ENCODE peak calls at places on chromosomes 5 and 9, in nine cellular contexts. G is brain microvascular endothelial cell, U is astrocyte, I is BJ, H is GM23338, Z is cardiac muscle cell, X is hepatocyte, Q is HFF-Myc, E is choroid plexus epithelial cell. O is an unnamed sample.

GRCh38 chr5:178477224-178478201 is 112.7 kb downstream of the COL23A1 start:
- DNase-seq in Q (no peak), H (no peak), I (no peak), G (no peak), E (no peak), X (no peak), Z (no peak), U (no peak), O (no peak)

GRCh38 chr9:137514691-137515337 is 35.4 kb downstream of the PNPLA7 start:
- DNase-seq in X (no peak), H (no peak), I (no peak), E (no peak), U (no peak), G (no peak), Q (no peak), Z (no peak), O (no peak)

GRCh38 chr5:1517838-1518237 is 5.9 kb downstream of the LPCAT1 start:
- DNase-seq in U (no peak), Z (no peak), H (no peak), E (no peak), G (no peak), I (no peak), Q (no peak), X (no peak), O (no peak)

GRCh38 chr5:173316463-173317020 is 11.7 kb downstream of the STC2 start:
- DNase-seq in E (no peak), G (no peak), Q (no peak), H (no peak), Z (no peak), I (no peak), U (no peak), X (no peak), O (no peak)

GRCh38 chr5:163758283-163758711 is 252.9 kb downstream of the MAT2B start:
- DNase-seq in X (no peak), Z (no peak), G (no peak), I (no peak), E (peak), U (peak), H (no peak), Q (no peak), O (no peak)

GRCh38 chr5:164041105-164041504 is 535.7 kb downstream of the MAT2B start:
- DNase-seq in E (no peak), I (no peak), Z (no peak), Q (no peak), H (no peak), U (no peak), X (no peak), G (no peak), O (no peak)

GRCh38 chr9:133054966-133055365 is 6.8 kb upstream of the CEL start:
- DNase-seq in E (peak), Q (peak), H (no peak), Z (peak), G (peak), U (peak), X (no peak), I (peak), O (peak)

GRCh38 chr9:70510157-70510770 is 95.8 kb upstream of the KLF9 start:
- DNase-seq in E (peak), I (no peak), H (peak), U (no peak), X (peak), Z (peak), Q (no peak), G (no peak), O (no peak)

GRCh38 chr9:9874270-9874669 is 738.5 kb downstream of the PTPRD start:
- DNase-seq in U (no peak), E (no peak), Z (no peak), X (no peak), G (no peak), I (no peak), H (no peak), Q (no peak), O (no peak)

DNA sequence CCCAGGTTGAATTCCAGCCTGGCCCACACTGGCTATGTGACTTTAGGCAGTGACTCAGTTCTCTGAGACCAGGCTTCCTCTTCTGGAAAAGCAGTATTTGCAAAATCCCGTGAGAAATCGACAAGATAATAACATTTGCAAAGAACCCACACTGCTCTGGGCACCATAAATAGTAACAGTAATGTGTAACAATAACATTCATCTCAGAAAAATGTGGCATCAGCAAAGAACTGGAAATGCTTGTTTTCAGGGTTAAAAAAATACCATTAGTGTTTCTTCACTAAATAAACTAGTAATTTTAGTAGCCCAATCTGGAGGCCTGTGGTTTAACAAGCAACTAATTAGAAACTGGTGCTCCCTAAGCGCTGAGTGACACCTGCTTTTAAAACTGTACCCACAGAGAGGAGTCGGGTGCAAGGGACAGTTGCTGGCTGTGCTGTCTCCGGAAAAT is 148.3 kb downstream of the TTLL11 start:
- DNase-seq in Q (no peak), Z (no peak), H (no peak), G (peak), E (peak), X (no peak), I (peak), U (peak), O (peak)
- H3K4me3 ChIP-seq in Q (no peak), Z (no peak), H (no peak), G (no peak), E (no peak), X (no peak), I (no peak), U (no peak), O (no peak)

GRCh38 chr5:95856501-95856981 is 34.0 kb upstream of the GLRX start:
- DNase-seq in I (no peak), E (no peak), G (no peak), Z (peak), Q (no peak), U (no peak), H (no peak), X (no peak), O (no peak)

GRCh38 chr5:95857185-95857945 is 34.8 kb upstream of the GLRX start:
- DNase-seq in H (no peak), E (peak), Q (peak), U (no peak), X (peak), I (peak), G (peak), Z (no peak), O (no peak)

GRCh38 chr5:95858023-95858461 is 35.5 kb upstream of the GLRX start:
- DNase-seq in U (peak), Q (no peak), E (peak), X (peak), Z (peak), G (peak), H (no peak), I (no peak), O (peak)

GRCh38 chr5:95859327-95860060 is 37.0 kb upstream of the GLRX start:
- DNase-seq in Z (no peak), H (no peak), I (no peak), G (peak), E (no peak), Q (no peak), U (no peak), X (peak), O (no peak)

DNA sequence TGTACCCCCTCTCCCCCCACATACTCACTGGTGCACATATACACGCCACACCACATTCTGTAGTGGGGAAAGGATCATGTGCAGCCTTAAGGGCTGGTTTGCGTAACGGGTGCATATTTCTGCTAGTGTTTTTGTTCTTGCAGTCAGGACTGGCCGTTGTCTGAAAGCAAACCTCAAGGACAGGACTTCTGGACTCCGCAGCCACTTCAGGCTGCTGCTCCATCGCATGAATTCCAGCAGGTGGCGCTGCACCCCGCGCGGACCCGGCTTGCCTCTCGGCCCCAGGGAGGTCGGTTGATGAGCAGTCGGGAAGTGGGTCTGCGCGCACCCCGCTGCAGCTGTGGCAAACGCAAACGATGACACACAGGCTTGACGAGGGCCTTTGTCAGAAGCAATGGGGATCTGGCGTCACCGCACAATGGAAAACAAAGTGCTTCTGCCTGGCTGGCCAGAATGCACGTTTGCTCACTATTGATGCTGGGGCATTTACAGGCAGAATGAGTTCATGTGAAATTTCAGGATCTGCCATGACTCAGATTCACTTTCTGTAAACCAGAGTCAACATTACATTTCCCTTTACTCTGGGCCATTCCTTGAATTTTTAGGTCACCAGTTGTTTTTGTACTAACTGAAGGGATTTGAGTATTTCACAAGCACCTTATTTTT is 36.3 kb upstream of the GLRX start:
- DNase-seq in E (peak), X (peak), H (peak), I (peak), Q (peak), Z (peak), G (peak), U (peak), O (peak)
- TF ChIP-seq CTCF in E (peak), X (peak), H (peak), I (peak), Q (peak), Z (peak), G (peak), U (peak), O (peak)

GRCh38 chr5:13989832-13990231 is 45.3 kb upstream of the DNAH5 start:
- DNase-seq in Z (no peak), Q (no peak), U (no peak), X (no peak), G (no peak), I (no peak), E (no peak), H (no peak), O (no peak)
- H3K4me3 ChIP-seq in Z (no peak), Q (no peak), U (no peak), X (no peak), G (no peak), I (no peak), E (no peak), H (no peak), O (no peak)

GRCh38 chr9:124032247-124032646 is 20.7 kb downstream of the LHX2 start:
- DNase-seq in E (no peak), H (peak), Q (no peak), U (no peak), Z (peak), X (no peak), I (no peak), G (no peak), O (no peak)

GRCh38 chr9:124035001-124035650 is 23.6 kb downstream of the LHX2 start:
- DNase-seq in Q (no peak), H (no peak), I (no peak), Z (no peak), U (no peak), E (no peak), G (no peak), X (no peak), O (no peak)

GRCh38 chr9:124030969-124031451 is 19.4 kb downstream of the LHX2 start:
- DNase-seq in U (peak), H (no peak), I (peak), G (no peak), Z (no peak), Q (no peak), X (no peak), E (peak), O (peak)

GRCh38 chr9:124033967-124034366 is 22.4 kb downstream of the LHX2 start:
- DNase-seq in I (no peak), Q (no peak), H (no peak), E (no peak), U (no peak), X (no peak), Z (no peak), G (no peak), O (no peak)

DNA sequence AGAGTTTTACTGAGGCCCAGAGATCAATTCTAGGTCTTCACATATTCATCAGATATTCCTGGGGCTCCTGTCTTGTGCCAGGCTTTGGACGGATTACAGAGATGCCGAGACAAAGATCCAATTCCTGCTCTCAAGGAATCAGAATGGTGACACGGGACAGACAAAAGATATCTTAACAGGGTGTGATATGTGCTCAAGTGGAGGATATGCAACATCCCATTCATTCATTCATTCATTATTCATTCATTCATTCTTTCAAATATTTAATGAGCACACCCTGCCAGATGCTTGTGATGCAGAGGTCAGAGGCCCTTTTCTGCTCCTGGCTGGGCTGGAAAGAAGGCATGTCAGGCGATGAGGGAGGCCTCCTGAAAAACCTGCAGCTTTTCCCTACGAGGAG is 21.8 kb downstream of the LHX2 start:
- DNase-seq in Q (no peak), I (no peak), Z (no peak), E (no peak), U (no peak), H (no peak), G (no peak), X (no peak), O (no peak)
- TF ChIP-seq CTCF in Q (no peak), I (no peak), Z (no peak), E (no peak), U (no peak), H (no peak), G (no peak), X (no peak), O (no peak)

DNA sequence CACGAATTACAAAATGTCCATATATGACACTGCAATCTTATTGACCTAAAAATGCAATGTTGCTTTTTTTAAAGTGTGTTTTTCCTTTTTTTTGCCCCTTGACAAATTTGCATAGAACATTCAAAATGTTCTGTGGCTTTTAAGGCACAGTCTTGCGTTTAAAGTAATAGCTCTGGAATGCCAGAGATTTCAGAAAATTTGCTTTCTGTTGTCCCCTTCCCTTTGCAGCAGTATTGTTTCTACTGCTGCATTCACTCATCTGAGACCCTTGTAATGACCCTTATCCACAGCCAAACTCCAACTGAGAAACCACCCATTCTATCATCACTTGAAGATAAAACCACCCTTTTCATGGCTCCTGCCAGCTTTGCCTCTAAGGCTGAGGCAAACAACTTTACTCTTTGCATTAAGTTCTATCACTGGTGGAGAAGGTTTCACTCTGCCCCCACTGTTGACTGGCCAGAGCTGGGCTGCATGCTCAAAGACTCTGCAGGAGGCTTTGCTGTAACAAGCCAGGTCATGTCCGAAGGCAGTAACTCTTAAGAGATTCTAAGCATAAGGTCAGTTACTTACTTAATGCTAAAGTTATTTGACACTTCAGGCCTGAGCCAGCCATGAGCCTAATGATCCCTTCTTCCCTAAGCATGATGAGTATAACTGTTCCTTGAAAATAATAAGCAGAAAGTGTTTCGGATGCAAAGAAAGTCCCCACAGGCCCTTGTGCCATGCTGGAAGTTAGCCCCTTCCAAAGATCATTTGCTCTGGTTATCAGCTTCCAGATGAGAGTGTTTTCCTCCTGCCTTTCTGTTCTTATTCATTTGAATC is 101.9 kb downstream of the CD180 start:
- DNase-seq in H (peak), Q (peak), X (no peak), G (peak), E (peak), Z (peak), U (peak), I (no peak), O (peak)
- H3K4me3 ChIP-seq in H (no peak), Q (no peak), X (no peak), G (no peak), E (no peak), Z (no peak), U (no peak), I (no peak), O (no peak)

GRCh38 chr5:61675015-61675692 is 343.1 kb downstream of the ZSWIM6 start:
- DNase-seq in Q (no peak), X (peak), E (no peak), U (no peak), Z (no peak), H (peak), I (no peak), G (no peak), O (no peak)
- TF ChIP-seq CTCF in Q (peak), X (no peak), E (peak), U (no peak), Z (no peak), H (peak), I (no peak), G (peak), O (no peak)

DNA sequence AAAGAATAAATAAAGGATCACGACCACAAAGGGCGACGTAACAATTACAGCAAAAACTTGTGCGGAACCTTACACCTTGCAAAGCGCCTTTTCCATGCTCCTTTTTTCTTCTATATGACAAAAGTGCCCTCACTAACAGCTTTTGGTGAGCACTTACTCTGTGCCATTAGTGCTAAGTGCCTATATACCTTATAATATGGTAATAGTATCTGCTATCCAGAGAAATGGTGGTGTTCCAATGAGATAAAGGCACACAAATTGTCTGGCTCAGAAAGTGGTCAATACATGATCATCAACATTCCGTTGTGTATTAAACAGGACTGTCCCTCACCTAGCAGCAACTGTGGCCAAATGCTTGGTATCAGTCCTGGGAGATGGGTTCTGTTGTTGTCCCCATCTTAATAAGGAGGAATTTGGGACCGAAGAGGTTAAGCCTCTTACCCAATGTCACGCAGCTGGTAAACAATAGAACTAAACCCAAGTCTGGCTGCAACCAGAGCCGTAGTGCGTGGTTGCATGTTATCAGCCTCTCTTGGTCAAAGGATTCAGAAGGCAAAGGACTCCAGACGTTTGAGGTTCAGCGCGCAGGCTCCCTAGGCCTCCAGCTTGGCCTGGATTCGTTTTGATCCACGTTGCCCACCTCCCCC is 559 bp upstream of the TOR2A start:
- DNase-seq in E (no peak), Q (no peak), H (no peak), X (no peak), Z (no peak), U (no peak), G (no peak), I (no peak), O (no peak)
- H3K4me3 ChIP-seq in E (no peak), Q (no peak), H (peak), X (no peak), Z (no peak), U (no peak), G (no peak), I (no peak), O (no peak)

GRCh38 chr9:5982352-5982751 is 33.1 kb downstream of the RANBP6 start:
- DNase-seq in Z (no peak), G (no peak), I (no peak), X (no peak), U (no peak), Q (peak), E (peak), H (no peak), O (no peak)

GRCh38 chr9:5978523-5978922 is 36.9 kb downstream of the RANBP6 start:
- DNase-seq in I (no peak), X (no peak), Q (no peak), H (no peak), U (no peak), E (no peak), G (no peak), Z (no peak), O (no peak)

GRCh38 chr9:5971740-5972139 is 43.7 kb downstream of the RANBP6 start:
- DNase-seq in Z (no peak), H (no peak), U (peak), Q (no peak), I (peak), G (no peak), X (no peak), E (peak), O (no peak)

GRCh38 chr9:5976668-5977397 is 38.6 kb downstream of the RANBP6 start:
- DNase-seq in X (no peak), Q (no peak), I (no peak), H (no peak), Z (no peak), U (no peak), E (peak), G (no peak), O (no peak)
- TF ChIP-seq CTCF in X (no peak), Q (no peak), I (no peak), H (no peak), Z (no peak), U (no peak), E (no peak), G (no peak), O (no peak)

GRCh38 chr5:11491658-11492057 is 412.6 kb downstream of the CTNND2 start:
- DNase-seq in E (no peak), G (no peak), X (no peak), H (no peak), Z (no peak), U (no peak), I (no peak), Q (no peak), O (no peak)
- H3K4me3 ChIP-seq in E (no peak), G (no peak), X (no peak), H (no peak), Z (no peak), U (no peak), I (no peak), Q (no peak), O (no peak)

GRCh38 chr9:98570055-98570454 is 138.7 kb downstream of the GABBR2 start:
- DNase-seq in Z (no peak), U (no peak), H (no peak), Q (no peak), I (no peak), G (no peak), E (no peak), X (no peak), O (no peak)

GRCh38 chr9:98570663-98571440 is 137.9 kb downstream of the GABBR2 start:
- DNase-seq in G (no peak), E (no peak), U (no peak), I (no peak), X (no peak), Q (no peak), Z (no peak), H (peak), O (no peak)

GRCh38 chr9:98572054-98572627 is 136.6 kb downstream of the GABBR2 start:
- DNase-seq in H (no peak), G (no peak), Z (no peak), E (peak), Q (no peak), U (no peak), I (no peak), X (no peak), O (no peak)

GRCh38 chr9:98572796-98573195 is 135.9 kb downstream of the GABBR2 start:
- DNase-seq in Q (no peak), U (no peak), H (no peak), G (no peak), Z (no peak), E (no peak), I (no peak), X (no peak), O (no peak)

GRCh38 chr9:98571643-98572042 is 137.1 kb downstream of the GABBR2 start:
- DNase-seq in G (no peak), I (no peak), Z (no peak), H (no peak), U (no peak), E (no peak), X (no peak), Q (no peak), O (no peak)
- TF ChIP-seq CTCF in G (no peak), I (no peak), Z (no peak), H (no peak), U (no peak), E (no peak), X (no peak), Q (no peak), O (no peak)

O was measured in AG04449.